ENCODE peak calls at places on chromosomes 4 and X, in seven cellular contexts. B, A, U, Q, L, E and W are unnamed samples. For H3K9me3, the result is how much of the 10 kb centered on the place peaks cover.

GRCh38 chrX:66014560-66014959 is 25.3 kb downstream of the VSIG4 start:
- DNase-seq in B (no peak), A (no peak), U (no peak), Q (no peak), L (no peak), E (no peak), W (no peak)

GRCh38 chr4:122548452-122548851 is 72.4 kb downstream of the IL21 start:
- DNase-seq in B (no peak), A (peak), U (no peak), Q (no peak), L (no peak), E (no peak), W (no peak)

GRCh38 chr4:167339781-167340180 is 105.5 kb upstream of the SPOCK3 start:
- DNase-seq in B (no peak), A (no peak), U (no peak), Q (no peak), L (no peak), E (no peak), W (no peak)

GRCh38 chr4:87019898-87020297 is 85.1 kb downstream of the AFF1 start:
- DNase-seq in B (no peak), A (no peak), U (no peak), Q (no peak), L (no peak), E (no peak), W (no peak)

GRCh38 chrX:121122332-121122731 is 74.9 kb downstream of the GLUD2 start:
- DNase-seq in B (no peak), A (no peak), U (no peak), Q (no peak), L (no peak), E (no peak), W (no peak)

GRCh38 chrX:99078301-99078700 is 1331.8 kb downstream of the PCDH19 start:
- DNase-seq in B (no peak), A (no peak), U (no peak), Q (no peak), L (peak), E (no peak), W (no peak)

GRCh38 chrX:17976955-17977354 is 115.9 kb upstream of the RAI2 start:
- DNase-seq in B (no peak), A (no peak), U (no peak), Q (no peak), L (no peak), E (no peak), W (no peak)

GRCh38 chrX:8639949-8640348 is 92.0 kb downstream of the ANOS1 start:
- DNase-seq in B (no peak), A (no peak), U (no peak), Q (peak), L (no peak), E (no peak), W (no peak)

GRCh38 chrX:42978655-42979379 is 200.9 kb upstream of the PPP1R2C start:
- DNase-seq in B (no peak), A (no peak), U (no peak), Q (no peak), L (no peak), E (no peak), W (no peak)

GRCh38 chr4:168612435-168613139 is 115.7 kb downstream of the PALLD start:
- DNase-seq in B (no peak), A (peak), U (no peak), Q (no peak), L (no peak), E (peak), W (peak)

GRCh38 chrX:44667771-44668170 is 125.1 kb upstream of the FUNDC1 start:
- DNase-seq in B (no peak), A (no peak), U (no peak), Q (no peak), L (no peak), E (no peak), W (no peak)

GRCh38 chrX:40329616-40330015 is 231.9 kb upstream of the BCOR start:
- DNase-seq in B (no peak), A (no peak), U (no peak), Q (no peak), L (no peak), E (no peak), W (no peak)

GRCh38 chr4:118941149-118941548 is 52.5 kb downstream of the SYNPO2 start:
- DNase-seq in B (peak), A (peak), U (peak), Q (no peak), L (no peak), E (no peak), W (no peak)

GRCh38 chr4:137576437-137576836 is 44.1 kb upstream of the PCDH18 start:
- DNase-seq in B (no peak), A (no peak), U (no peak), Q (no peak), L (no peak), E (no peak), W (no peak)

GRCh38 chr4:121534187-121534586 is 153.4 kb upstream of the QRFPR start:
- DNase-seq in B (no peak), A (no peak), U (no peak), Q (no peak), L (no peak), E (no peak), W (no peak)

GRCh38 chrX:41759817-41760216 is 35.8 kb downstream of the GPR82 start:
- DNase-seq in B (no peak), A (peak), U (no peak), Q (peak), L (no peak), E (peak), W (peak)

GRCh38 chrX:19888419-19888879 is 1.0 kb upstream of the SH3KBP1 start:
- DNase-seq in B (peak), A (peak), U (no peak), Q (peak), L (peak), E (peak), W (peak)

GRCh38 chr4:110666030-110666429 is 43.2 kb upstream of the PITX2 start:
- DNase-seq in B (no peak), A (peak), U (no peak), Q (no peak), L (no peak), E (no peak), W (no peak)

GRCh38 chrX:38871129-38872029 is 70.1 kb downstream of the MID1IP1 start:
- DNase-seq in B (no peak), A (no peak), U (no peak), Q (peak), L (no peak), E (no peak), W (no peak)

GRCh38 chr4:130424211-130424610 is 1328.3 kb downstream of the C4orf33 start:
- DNase-seq in B (no peak), A (no peak), U (no peak), Q (no peak), L (no peak), E (peak), W (no peak)

GRCh38 chr4:2290974-2291704 is 29.2 kb upstream of the MXD4 start:
- DNase-seq in B (no peak), A (no peak), U (no peak), Q (no peak), L (no peak), E (no peak), W (no peak)

GRCh38 chrX:37785569-37785968 is 5.7 kb downstream of the CYBB start:
- DNase-seq in B (no peak), A (no peak), U (no peak), Q (no peak), L (no peak), E (peak), W (no peak)

GRCh38 chrX:153443476-153444332 is 2.2 kb downstream of the TREX2 start:
- DNase-seq in B (no peak), A (no peak), U (no peak), Q (no peak), L (no peak), E (peak), W (no peak)

GRCh38 chrX:84909151-84909550 is 94.5 kb upstream of the APOOL start:
- DNase-seq in B (no peak), A (no peak), U (no peak), Q (no peak), L (no peak), E (no peak), W (no peak)

GRCh38 chr4:128880662-128881061 is 71.2 kb downstream of the JADE1 start:
- DNase-seq in B (no peak), A (peak), U (no peak), Q (no peak), L (no peak), E (no peak), W (no peak)
- H3K4me3 ChIP-seq in B (no peak), A (no peak), U (no peak), Q (no peak), L (no peak), E (no peak), W (no peak)

DNA sequence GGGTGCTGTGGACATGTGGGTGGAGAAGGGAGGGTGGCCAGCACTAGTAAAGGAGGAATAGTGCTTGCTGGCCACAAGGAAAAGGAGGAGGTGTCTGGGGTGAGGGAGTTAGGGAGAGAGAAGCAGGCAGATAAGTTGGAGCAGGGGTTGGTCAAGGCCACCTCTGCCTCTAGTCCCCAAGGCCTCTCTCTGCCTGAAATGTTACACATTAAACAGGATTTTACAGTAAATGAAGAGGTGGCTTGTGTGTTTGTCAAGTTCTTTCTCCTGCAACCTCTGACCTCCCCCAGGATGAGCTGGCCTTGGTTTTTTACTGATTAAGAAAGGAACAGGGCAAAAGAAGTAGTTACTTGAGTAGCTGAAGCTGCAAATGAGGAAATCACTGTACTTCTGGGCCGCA is 1.9 kb downstream of the GJB1 start:
- DNase-seq in B (peak), A (no peak), U (no peak), Q (no peak), L (peak), E (no peak), W (no peak)
- H3K9me3 ChIP-seq in B (under half), A (under half), U (under half), Q (under half), L (under half), E (under half), W (under half)

DNA sequence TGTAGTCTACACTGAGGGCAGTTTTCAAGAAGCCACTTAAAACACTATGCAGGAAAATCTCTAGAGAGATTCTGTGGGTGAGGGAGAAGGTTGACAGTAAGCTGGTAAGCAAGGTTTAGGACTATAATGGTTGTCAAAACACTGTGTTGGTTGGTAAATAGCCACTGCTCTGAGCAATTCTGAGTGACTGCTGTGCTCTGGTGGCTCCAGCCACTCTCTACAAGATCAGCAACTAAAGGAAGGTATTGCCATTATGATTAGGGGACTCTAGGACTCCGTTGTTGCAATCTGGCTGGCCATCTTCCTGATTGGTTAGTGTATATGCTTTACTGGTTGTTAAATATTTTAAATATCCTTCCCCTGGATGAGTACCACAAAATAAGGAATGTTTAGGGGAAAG is 5.5 kb upstream of the FAM47E start:
- DNase-seq in B (no peak), A (no peak), U (no peak), Q (no peak), L (no peak), E (no peak), W (no peak)
- TF ChIP-seq CTCF in B (no peak), A (no peak), U (peak), Q (no peak), L (no peak), E (peak), W (no peak)

GRCh38 chrX:15493118-15494082 is at the start of gene PIR:
- DNase-seq in B (peak), A (peak), U (peak), Q (peak), L (peak), E (peak), W (peak)
- H3K4me3 ChIP-seq in B (peak), A (peak), U (peak), Q (peak), L (peak), E (peak), W (peak)

GRCh38 chr4:99863-100262 is 24.4 kb upstream of the ZNF718 start:
- DNase-seq in B (no peak), A (no peak), U (no peak), Q (no peak), L (no peak), E (no peak), W (no peak)
- H3K9me3 ChIP-seq in B (under half), A (under half), U (under half), Q (under half), L (under half), E (under half), W (under half)

GRCh38 chr4:39255266-39255665 is 72.9 kb downstream of the WDR19 start:
- DNase-seq in B (no peak), A (peak), U (no peak), Q (peak), L (no peak), E (peak), W (peak)
- TF ChIP-seq CTCF in B (no peak), A (peak), U (no peak), Q (peak), L (no peak), E (peak), W (peak)

GRCh38 chr4:108165601-108166000 is 3.1 kb downstream of the LEF1 start:
- DNase-seq in B (no peak), A (no peak), U (no peak), Q (no peak), L (no peak), E (no peak), W (no peak)
- H3K4me3 ChIP-seq in B (no peak), A (no peak), U (no peak), Q (peak), L (peak), E (no peak), W (no peak)

GRCh38 chr4:11111876-11112275 is 316.8 kb downstream of the HS3ST1 start:
- DNase-seq in B (no peak), A (no peak), U (no peak), Q (no peak), L (no peak), E (no peak), W (no peak)
- H3K9me3 ChIP-seq in B (under half), A (under half), U (under half), Q (under half), L (under half), E (under half), W (under half)